ENCODE peak calls at places on chromosomes 2 and 18, in seven cellular contexts. Q is fibroblast of pulmonary artery, V is DMS153, C is endothelial cell, T is NCI-H1694, L is tibial artery, R is natural killer cell. X is an unnamed sample.

GRCh38 chr18:944440-944839 is 39.8 kb downstream of the ADCYAP1 start:
- DNase-seq in Q (peak; percentile 74), V (no peak), C (no peak), T (no peak), L (no peak), R (no peak), X (no peak)

GRCh38 chr2:198042189-198042588 is 237.8 kb downstream of the PLCL1 start:
- DNase-seq in Q (no peak), V (no peak), C (no peak), T (no peak), L (no peak), R (no peak), X (no peak)

GRCh38 chr2:159961005-159961404 is 101.4 kb downstream of the PLA2R1 start:
- DNase-seq in Q (peak; percentile 73), V (peak; percentile 14), C (no peak), T (no peak), L (no peak), R (no peak), X (no peak)

GRCh38 chr2:215435261-215435808 is 533 bp downstream of the FN1 start:
- DNase-seq in Q (peak; percentile 54), V (no peak), C (peak; percentile 50), T (no peak), L (no peak), R (no peak), X (peak; percentile 33)

GRCh38 chr2:239979243-239980023 is 45.7 kb downstream of the NDUFA10 start:
- DNase-seq in Q (peak; percentile 31), V (no peak), C (peak; percentile 72), T (no peak), L (no peak), R (no peak), X (peak; percentile 17)

GRCh38 chr2:109173311-109174171 is 44.5 kb downstream of the SH3RF3 start:
- DNase-seq in Q (peak; percentile 91), V (no peak), C (no peak), T (peak; percentile 12), L (peak; percentile 96), R (no peak), X (no peak)

GRCh38 chr2:8934338-8934737 is 69.1 kb downstream of the MBOAT2 start:
- DNase-seq in Q (no peak), V (no peak), C (no peak), T (no peak), L (no peak), R (no peak), X (no peak)

GRCh38 chr18:50614838-50615237 is 55.0 kb downstream of the MAPK4 start:
- DNase-seq in Q (peak; percentile 73), V (no peak), C (no peak), T (no peak), L (no peak), R (no peak), X (no peak)

GRCh38 chr2:36964496-36965058 is 1.8 kb downstream of the STRN start:
- DNase-seq in Q (peak; percentile 3), V (no peak), C (no peak), T (no peak), L (no peak), R (no peak), X (no peak)

GRCh38 chr2:71801969-71802368 is 345.7 kb downstream of the CYP26B1 start:
- DNase-seq in Q (peak; percentile 77), V (no peak), C (peak; percentile 81), T (peak; percentile 75), L (peak; percentile 84), R (no peak), X (peak; percentile 91)

GRCh38 chr2:37654932-37655331 is 16.5 kb downstream of the CDC42EP3 start:
- DNase-seq in Q (peak; percentile 46), V (peak; percentile 77), C (no peak), T (no peak), L (no peak), R (no peak), X (no peak)

GRCh38 chr2:9207641-9208301 is 1.2 kb downstream of the ASAP2 start:
- DNase-seq in Q (no peak), V (peak; percentile 25), C (no peak), T (peak; percentile 56), L (no peak), R (no peak), X (peak; percentile 37)

GRCh38 chr18:56541790-56542189 is 96.6 kb downstream of the TXNL1 start:
- DNase-seq in Q (no peak), V (no peak), C (no peak), T (no peak), L (no peak), R (no peak), X (no peak)

GRCh38 chr18:55844373-55844772 is 256.4 kb upstream of the TCF4 start:
- DNase-seq in Q (no peak), V (no peak), C (no peak), T (no peak), L (no peak), R (no peak), X (no peak)

GRCh38 chr18:29012874-29013273 is 835.9 kb upstream of the CDH2 start:
- DNase-seq in Q (no peak), V (no peak), C (no peak), T (no peak), L (no peak), R (no peak), X (peak; percentile 24)

GRCh38 chr2:105406221-105406620 is 7.4 kb upstream of the FHL2 start:
- DNase-seq in Q (peak; percentile 69), V (no peak), C (no peak), T (no peak), L (no peak), R (no peak), X (no peak)

GRCh38 chr2:84741182-84741822 is 139.6 kb downstream of the TRABD2A start:
- DNase-seq in Q (peak; percentile 25), V (no peak), C (no peak), T (no peak), L (no peak), R (peak; percentile 44), X (peak; percentile 52)

GRCh38 chr2:224778474-224778877 is 62.3 kb upstream of the CCDC195 start:
- DNase-seq in Q (peak; percentile 79), V (no peak), C (peak; percentile 62), T (peak; percentile 40), L (peak; percentile 69), R (peak; percentile 31), X (peak; percentile 42)

GRCh38 chr2:236070236-236070635 is 98.0 kb downstream of the GBX2 start:
- DNase-seq in Q (no peak), V (no peak), C (no peak), T (no peak), L (no peak), R (no peak), X (no peak)